ENCODE peak calls at places on chromosomes 2 and 18, in seven cellular contexts. A is fibroblast of lung, H is neural progenitor cell, M is cardiac muscle cell, U is endothelial cell, K is type B pancreatic cell, J is upper lobe of right lung. I is an unnamed sample.

GRCh38 chr2:239646184-239646583 is 245.4 kb upstream of the HDAC4 start:
- DNase-seq in A (no peak), H (no peak), M (no peak), U (no peak), K (no peak), J (no peak), I (no peak)

GRCh38 chr18:22467760-22468553 is 50.2 kb upstream of the CTAGE1 start:
- DNase-seq in A (peak), H (no peak), M (peak), U (no peak), K (no peak), J (no peak), I (no peak)

GRCh38 chr2:197450485-197450884 is 2.9 kb upstream of the COQ10B start:
- DNase-seq in A (peak), H (no peak), M (no peak), U (no peak), K (no peak), J (peak), I (no peak)

GRCh38 chr2:240997856-240998705 is at the start of gene SNED1:
- DNase-seq in A (peak), H (peak), M (peak), U (peak), K (peak), J (peak), I (peak)

GRCh38 chr18:5167827-5168226 is 29.2 kb downstream of the AKAIN1 start:
- DNase-seq in A (no peak), H (no peak), M (no peak), U (no peak), K (no peak), J (no peak), I (no peak)

GRCh38 chr2:79591281-79591680 is 78.4 kb downstream of the CTNNA2 start:
- DNase-seq in A (no peak), H (no peak), M (no peak), U (no peak), K (no peak), J (no peak), I (no peak)

GRCh38 chr2:189609423-189609816 is 28.8 kb upstream of the SLC40A1 start:
- DNase-seq in A (peak), H (no peak), M (peak), U (no peak), K (no peak), J (no peak), I (no peak)

GRCh38 chr2:1497122-1497611 is 83.9 kb downstream of the TPO start:
- DNase-seq in A (no peak), H (no peak), M (no peak), U (no peak), K (no peak), J (peak), I (no peak)

GRCh38 chr2:221104391-221104811 is 467.7 kb downstream of the EPHA4 start:
- DNase-seq in A (peak), H (peak), M (peak), U (no peak), K (no peak), J (peak), I (no peak)

GRCh38 chr2:60410458-60411146 is 142.9 kb downstream of the BCL11A start:
- DNase-seq in A (no peak), H (no peak), M (no peak), U (no peak), K (no peak), J (no peak), I (no peak)

DNA sequence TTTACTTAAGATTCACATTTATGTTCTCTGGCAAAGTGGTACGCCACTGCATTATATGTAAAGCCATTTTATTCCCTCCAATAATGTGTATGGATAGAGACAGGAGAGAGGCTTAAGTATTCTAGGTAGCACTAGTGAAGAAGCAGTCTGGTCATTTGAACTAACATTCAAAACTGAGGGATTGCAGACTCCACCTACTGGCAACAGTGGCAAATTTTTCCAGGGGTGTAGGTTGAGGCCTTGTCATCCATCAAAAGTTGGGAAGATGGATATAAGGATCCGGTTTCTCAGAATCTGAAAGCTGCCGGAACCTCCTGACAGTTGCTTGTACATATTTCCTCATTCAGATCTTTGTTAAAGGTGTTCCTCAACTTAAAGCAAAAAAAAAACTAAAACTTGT is 465.5 kb upstream of the FSHR start:
- DNase-seq in A (no peak), H (peak), M (peak), U (peak), K (no peak), J (no peak), I (no peak)
- TF ChIP-seq CTCF in A (no peak), H (peak), M (peak), U (peak), K (peak), J (no peak), I (peak)

DNA sequence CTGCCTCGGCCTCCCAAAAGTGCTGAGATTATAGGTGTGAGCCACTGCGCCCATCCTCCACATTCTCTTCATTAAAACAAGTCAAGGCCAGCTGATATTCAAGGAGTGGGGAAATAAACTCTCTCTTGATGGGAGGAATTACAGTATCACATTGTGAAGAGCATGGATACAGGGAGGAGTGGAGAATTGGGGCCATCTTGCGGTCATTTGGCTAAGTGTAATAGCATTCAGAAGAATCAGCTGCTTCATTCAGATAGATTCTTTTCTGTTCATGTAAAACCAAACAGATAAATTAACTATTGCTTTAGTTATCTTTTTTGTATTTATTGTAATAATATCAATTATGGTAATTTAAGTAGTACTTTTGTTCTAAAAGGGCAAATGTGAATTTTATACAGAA is 156.3 kb downstream of the UBR3 start:
- DNase-seq in A (no peak), H (no peak), M (no peak), U (no peak), K (no peak), J (no peak), I (no peak)
- TF ChIP-seq CTCF in A (no peak), H (peak), M (peak), U (no peak), K (peak), J (no peak), I (peak)

DNA sequence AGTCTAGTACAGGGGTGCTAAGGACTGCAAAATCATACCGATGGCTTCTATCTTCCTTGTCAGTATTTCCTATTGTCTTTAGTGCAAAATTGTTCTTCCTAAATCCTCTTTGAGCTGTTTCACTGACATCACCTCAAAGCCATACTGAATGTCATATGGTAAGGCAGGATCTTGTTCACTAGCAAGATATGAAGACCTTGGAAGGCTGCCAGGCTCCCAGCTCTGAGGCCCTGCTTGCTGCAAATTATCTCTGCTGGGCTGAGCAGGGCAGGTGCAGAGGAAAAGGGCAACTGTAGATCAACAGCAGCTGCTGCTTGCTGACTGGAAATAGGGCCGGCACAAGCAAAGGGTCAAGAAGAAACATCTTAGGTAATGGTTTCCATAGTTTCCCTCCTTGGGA is 58.2 kb downstream of the PMAIP1 start:
- DNase-seq in A (peak), H (no peak), M (peak), U (no peak), K (no peak), J (no peak), I (no peak)
- TF ChIP-seq CTCF in A (no peak), H (no peak), M (no peak), U (no peak), K (no peak), J (no peak), I (no peak)

GRCh38 chr2:150907466-150907865 is 354.2 kb downstream of the RBM43 start:
- DNase-seq in A (no peak), H (no peak), M (no peak), U (no peak), K (no peak), J (no peak), I (no peak)

GRCh38 chr2:150909090-150909489 is 352.6 kb downstream of the RBM43 start:
- DNase-seq in A (no peak), H (no peak), M (no peak), U (no peak), K (no peak), J (no peak), I (no peak)

GRCh38 chr2:150911766-150912280 is 349.8 kb downstream of the RBM43 start:
- DNase-seq in A (peak), H (no peak), M (peak), U (no peak), K (no peak), J (peak), I (no peak)

GRCh38 chr2:150909613-150910012 is 352.1 kb downstream of the RBM43 start:
- DNase-seq in A (no peak), H (no peak), M (no peak), U (no peak), K (no peak), J (no peak), I (no peak)
- TF ChIP-seq CTCF in A (no peak), H (peak), M (no peak), U (peak), K (peak), J (no peak), I (peak)

DNA sequence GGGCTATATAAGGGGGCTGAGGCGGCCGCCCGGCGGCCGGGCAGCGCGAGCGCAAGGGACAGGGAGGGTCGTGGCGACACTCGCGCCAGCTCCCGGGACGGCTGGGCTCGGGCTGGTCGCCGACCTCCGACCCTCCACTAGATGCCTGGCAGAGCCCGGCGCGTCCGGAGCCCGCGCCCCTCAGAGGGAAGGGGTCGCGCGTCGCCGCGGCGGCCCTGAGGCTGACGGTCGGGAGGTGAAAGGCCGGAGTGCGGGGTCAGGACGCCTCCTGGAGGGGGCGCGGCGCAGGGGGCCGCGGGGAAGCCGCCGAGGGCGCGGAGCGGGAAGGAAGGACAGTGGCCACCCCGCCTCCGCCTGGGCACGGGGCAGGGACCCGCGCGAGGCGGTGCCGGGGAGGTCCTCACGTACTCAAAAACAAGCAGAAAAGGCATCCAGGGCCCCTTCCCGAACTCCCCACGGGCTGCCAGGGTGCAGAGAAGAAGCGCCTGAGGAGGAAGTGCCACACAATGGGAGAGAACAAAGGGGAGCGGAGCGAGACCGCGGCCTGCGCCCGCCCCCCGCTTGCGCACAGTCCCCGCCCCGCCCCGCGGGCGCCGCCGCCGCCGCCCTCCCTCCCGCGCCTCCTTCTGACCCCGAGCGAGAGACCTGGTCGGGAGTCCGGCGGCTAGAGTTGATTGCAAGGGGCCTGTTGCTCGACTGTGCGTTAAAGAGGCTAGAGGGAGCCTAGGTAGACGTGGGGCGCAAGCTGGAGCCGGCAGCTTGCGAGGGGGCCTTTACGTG is 791 bp upstream of the KLF7 start:
- DNase-seq in A (peak), H (peak), M (peak), U (peak), K (peak), J (peak), I (peak)
- TF ChIP-seq CTCF in A (no peak), H (peak), M (peak), U (peak), K (peak), J (peak), I (peak)

GRCh38 chr18:65725421-65726050 is 25.3 kb upstream of the CDH7 start:
- DNase-seq in A (no peak), H (peak), M (peak), U (peak), K (no peak), J (peak), I (peak)
- TF ChIP-seq CTCF in A (no peak), H (peak), M (no peak), U (peak), K (peak), J (peak), I (peak)

DNA sequence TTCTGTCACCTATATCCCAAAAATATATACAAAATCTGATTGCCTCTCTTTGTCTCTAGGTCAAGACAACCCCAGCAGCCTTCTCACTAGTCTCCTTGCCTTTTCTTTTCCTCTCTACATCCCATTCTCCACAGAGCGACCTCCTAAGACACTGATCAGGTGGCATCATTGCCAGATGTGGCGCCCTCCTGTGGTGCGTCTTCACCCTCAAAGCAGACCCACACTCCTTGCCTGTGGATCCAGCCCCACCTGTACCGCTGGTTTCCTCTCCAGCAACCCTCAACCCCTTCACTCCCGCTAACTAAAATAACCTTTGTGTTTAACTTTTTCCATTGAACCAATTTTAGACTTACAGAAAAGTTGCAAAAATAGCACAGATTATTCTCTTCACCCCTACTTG is 273.3 kb downstream of the GLI2 start:
- DNase-seq in A (peak), H (peak), M (peak), U (peak), K (peak), J (no peak), I (no peak)
- TF ChIP-seq CTCF in A (no peak), H (peak), M (peak), U (peak), K (peak), J (peak), I (peak)

GRCh38 chr2:219078126-219078525 is 17.4 kb upstream of the IHH start:
- DNase-seq in A (no peak), H (no peak), M (peak), U (no peak), K (no peak), J (no peak), I (no peak)
- TF ChIP-seq CTCF in A (no peak), H (peak), M (no peak), U (no peak), K (no peak), J (no peak), I (no peak)

DNA sequence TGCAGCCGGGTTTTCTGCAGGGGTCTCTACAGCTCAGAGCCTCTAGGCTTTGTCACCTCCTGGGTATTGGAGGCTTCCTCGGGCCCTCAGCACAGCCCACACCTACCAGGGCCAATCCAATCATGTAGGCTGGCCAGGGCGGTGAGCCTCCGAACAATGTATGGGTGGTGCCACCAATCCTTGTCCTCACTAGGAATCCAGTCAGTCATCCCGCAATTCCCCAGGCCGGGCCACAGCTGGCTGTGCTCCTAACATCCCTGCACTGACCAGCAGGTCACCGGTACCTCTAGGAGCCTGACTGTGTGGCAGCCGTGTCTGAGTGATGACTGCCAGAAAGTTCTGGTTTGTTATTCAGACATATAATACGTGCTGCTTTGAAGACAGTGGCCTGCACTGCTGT is 129.4 kb downstream of the SH3RF3 start:
- DNase-seq in A (no peak), H (no peak), M (no peak), U (no peak), K (no peak), J (peak), I (no peak)
- TF ChIP-seq CTCF in A (no peak), H (no peak), M (no peak), U (no peak), K (no peak), J (no peak), I (no peak)

DNA sequence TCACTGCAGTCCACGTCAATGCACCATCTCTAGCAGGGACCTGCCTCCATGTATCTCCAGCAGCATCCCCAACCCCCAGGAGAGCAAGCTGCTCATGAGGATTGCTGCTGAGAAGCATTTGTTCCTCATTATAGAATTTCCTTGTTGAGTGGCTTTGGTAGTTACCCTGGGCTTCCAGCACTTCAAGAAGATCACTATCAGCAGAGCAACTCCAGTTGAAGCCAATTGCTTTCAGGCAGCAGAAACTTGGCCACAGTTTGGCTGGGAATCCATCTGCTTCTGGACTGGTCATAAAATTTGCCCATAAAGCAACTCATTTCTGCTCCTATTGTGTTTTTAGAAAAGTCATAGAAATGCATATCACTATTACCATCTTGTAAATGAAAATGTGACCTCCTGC is 17.4 kb downstream of the TRPM8 start:
- DNase-seq in A (no peak), H (no peak), M (no peak), U (no peak), K (no peak), J (no peak), I (no peak)
- TF ChIP-seq CTCF in A (no peak), H (no peak), M (no peak), U (no peak), K (no peak), J (no peak), I (no peak)